ENCODE peak calls at places on chromosomes 3 and 15, in nine cellular contexts. One of them, this sample, is unnamed.

GRCh38 chr3:153443961-153444360 is 281.9 kb downstream of the RAP2B start:
- DNase-seq in cardiac muscle cell: peak
- DNase-seq in K562: no peak
- DNase-seq in GM20000: no peak
- DNase-seq in progenitor cell of endocrine pancreas: no peak
- DNase-seq in endodermal cell: no peak
- DNase-seq in neural crest cell: no peak
- DNase-seq in cardiac fibroblast: peak
- DNase-seq in WTC11: no peak
- DNase-seq in this sample: no peak

GRCh38 chr3:11167590-11167989 is 13.3 kb downstream of the HRH1 start:
- DNase-seq in neural crest cell: no peak
- DNase-seq in progenitor cell of endocrine pancreas: no peak
- DNase-seq in K562: no peak
- DNase-seq in cardiac muscle cell: no peak
- DNase-seq in GM20000: no peak
- DNase-seq in WTC11: no peak
- DNase-seq in cardiac fibroblast: no peak
- DNase-seq in endodermal cell: no peak
- DNase-seq in this sample: no peak

GRCh38 chr15:57505949-57506391 is 85.7 kb upstream of the MYZAP start:
- DNase-seq in progenitor cell of endocrine pancreas: peak
- DNase-seq in cardiac fibroblast: peak
- DNase-seq in endodermal cell: no peak
- DNase-seq in GM20000: no peak
- DNase-seq in WTC11: no peak
- DNase-seq in cardiac muscle cell: peak
- DNase-seq in neural crest cell: no peak
- DNase-seq in K562: no peak
- DNase-seq in this sample: no peak

GRCh38 chr15:40217166-40217785 is 21.6 kb upstream of the PAK6 start:
- DNase-seq in progenitor cell of endocrine pancreas: peak
- DNase-seq in WTC11: no peak
- DNase-seq in endodermal cell: peak
- DNase-seq in K562: peak
- DNase-seq in cardiac muscle cell: peak
- DNase-seq in neural crest cell: peak
- DNase-seq in cardiac fibroblast: peak
- DNase-seq in GM20000: peak
- DNase-seq in this sample: peak

GRCh38 chr15:63576441-63576840 is 20.7 kb upstream of the FBXL22 start:
- DNase-seq in K562: no peak
- DNase-seq in progenitor cell of endocrine pancreas: no peak
- DNase-seq in GM20000: no peak
- DNase-seq in neural crest cell: no peak
- DNase-seq in endodermal cell: no peak
- DNase-seq in cardiac muscle cell: no peak
- DNase-seq in WTC11: no peak
- DNase-seq in cardiac fibroblast: no peak
- DNase-seq in this sample: no peak

GRCh38 chr3:183537295-183537730 is 18.2 kb downstream of the KLHL6 start:
- DNase-seq in WTC11: no peak
- DNase-seq in progenitor cell of endocrine pancreas: no peak
- DNase-seq in neural crest cell: no peak
- DNase-seq in GM20000: no peak
- DNase-seq in cardiac muscle cell: no peak
- DNase-seq in K562: no peak
- DNase-seq in endodermal cell: no peak
- DNase-seq in cardiac fibroblast: peak
- DNase-seq in this sample: no peak

GRCh38 chr3:23873941-23874340 is 42.8 kb downstream of the NKIRAS1 start:
- DNase-seq in neural crest cell: no peak
- DNase-seq in K562: no peak
- DNase-seq in cardiac fibroblast: peak
- DNase-seq in GM20000: no peak
- DNase-seq in WTC11: no peak
- DNase-seq in cardiac muscle cell: no peak
- DNase-seq in endodermal cell: no peak
- DNase-seq in progenitor cell of endocrine pancreas: no peak
- DNase-seq in this sample: no peak

GRCh38 chr3:45690331-45691035 is 1.3 kb downstream of the SACM1L start:
- DNase-seq in progenitor cell of endocrine pancreas: no peak
- DNase-seq in GM20000: no peak
- DNase-seq in endodermal cell: no peak
- DNase-seq in neural crest cell: no peak
- DNase-seq in cardiac fibroblast: no peak
- DNase-seq in WTC11: no peak
- DNase-seq in K562: no peak
- DNase-seq in cardiac muscle cell: no peak
- DNase-seq in this sample: no peak

GRCh38 chr15:69723404-69724097 is 270.9 kb downstream of the RPLP1 start:
- DNase-seq in cardiac muscle cell: peak
- DNase-seq in cardiac fibroblast: no peak
- DNase-seq in GM20000: no peak
- DNase-seq in endodermal cell: peak
- DNase-seq in neural crest cell: no peak
- DNase-seq in progenitor cell of endocrine pancreas: no peak
- DNase-seq in K562: no peak
- DNase-seq in WTC11: peak
- DNase-seq in this sample: no peak
- TF ChIP-seq CTCF in cardiac muscle cell: peak
- TF ChIP-seq CTCF in cardiac fibroblast: peak
- TF ChIP-seq CTCF in GM20000: no peak
- TF ChIP-seq CTCF in endodermal cell: peak
- TF ChIP-seq CTCF in neural crest cell: no peak
- TF ChIP-seq CTCF in progenitor cell of endocrine pancreas: peak
- TF ChIP-seq CTCF in K562: peak
- TF ChIP-seq CTCF in WTC11: no peak
- TF ChIP-seq CTCF in this sample: peak

DNA sequence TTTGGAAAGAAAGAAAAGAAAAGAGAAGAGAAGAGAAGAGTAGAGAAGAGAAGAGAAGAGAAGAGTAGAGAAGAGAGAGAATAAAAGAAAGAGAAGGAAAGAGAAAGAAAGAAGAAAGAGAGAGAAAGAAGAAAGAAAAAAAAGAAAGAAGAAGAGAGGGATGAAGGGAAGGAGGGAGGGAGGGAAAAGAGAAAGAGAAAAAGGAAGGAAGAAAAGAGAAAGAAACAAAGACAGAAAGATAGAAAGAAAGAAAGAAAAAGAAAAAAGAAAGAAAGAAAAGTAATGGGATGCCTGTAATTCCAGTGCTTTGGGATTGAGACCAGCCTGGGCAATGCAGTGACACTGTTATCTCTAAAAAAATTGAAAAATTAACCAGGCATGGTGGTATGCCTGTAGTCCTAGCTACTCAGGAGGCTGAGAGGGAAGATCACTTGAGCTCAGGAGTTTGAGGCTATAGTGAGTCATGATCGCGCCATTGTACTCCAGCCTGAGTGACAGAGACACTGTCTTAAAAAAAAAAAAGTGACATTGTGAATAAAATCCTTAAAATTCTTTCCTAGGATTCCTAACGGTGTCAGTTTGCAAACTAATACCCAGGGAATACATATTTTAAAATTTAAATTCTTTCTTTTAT is 1.7 kb downstream of the RASL12 start:
- DNase-seq in WTC11: no peak
- DNase-seq in progenitor cell of endocrine pancreas: no peak
- DNase-seq in GM20000: no peak
- DNase-seq in cardiac muscle cell: no peak
- DNase-seq in endodermal cell: no peak
- DNase-seq in K562: no peak
- DNase-seq in neural crest cell: no peak
- DNase-seq in cardiac fibroblast: peak
- DNase-seq in this sample: no peak
- TF ChIP-seq CTCF in WTC11: no peak
- TF ChIP-seq CTCF in progenitor cell of endocrine pancreas: no peak
- TF ChIP-seq CTCF in GM20000: no peak
- TF ChIP-seq CTCF in cardiac muscle cell: no peak
- TF ChIP-seq CTCF in endodermal cell: no peak
- TF ChIP-seq CTCF in K562: no peak
- TF ChIP-seq CTCF in neural crest cell: no peak
- TF ChIP-seq CTCF in cardiac fibroblast: no peak
- TF ChIP-seq CTCF in this sample: no peak

GRCh38 chr3:106578911-106579310 is 710.1 kb upstream of the CBLB start:
- DNase-seq in endodermal cell: no peak
- DNase-seq in GM20000: no peak
- DNase-seq in cardiac fibroblast: peak
- DNase-seq in neural crest cell: no peak
- DNase-seq in cardiac muscle cell: no peak
- DNase-seq in WTC11: no peak
- DNase-seq in K562: no peak
- DNase-seq in progenitor cell of endocrine pancreas: no peak
- DNase-seq in this sample: no peak

GRCh38 chr3:106573605-106574004 is 704.8 kb upstream of the CBLB start:
- DNase-seq in GM20000: no peak
- DNase-seq in WTC11: no peak
- DNase-seq in progenitor cell of endocrine pancreas: no peak
- DNase-seq in K562: no peak
- DNase-seq in cardiac muscle cell: no peak
- DNase-seq in cardiac fibroblast: no peak
- DNase-seq in neural crest cell: no peak
- DNase-seq in endodermal cell: no peak
- DNase-seq in this sample: no peak

GRCh38 chr3:106582151-106582550 is 713.3 kb upstream of the CBLB start:
- DNase-seq in neural crest cell: no peak
- DNase-seq in GM20000: no peak
- DNase-seq in endodermal cell: no peak
- DNase-seq in progenitor cell of endocrine pancreas: no peak
- DNase-seq in K562: no peak
- DNase-seq in cardiac muscle cell: no peak
- DNase-seq in WTC11: no peak
- DNase-seq in cardiac fibroblast: no peak
- DNase-seq in this sample: no peak

GRCh38 chr3:106575029-106575428 is 706.2 kb upstream of the CBLB start:
- DNase-seq in progenitor cell of endocrine pancreas: no peak
- DNase-seq in neural crest cell: no peak
- DNase-seq in cardiac muscle cell: no peak
- DNase-seq in GM20000: no peak
- DNase-seq in WTC11: no peak
- DNase-seq in K562: no peak
- DNase-seq in endodermal cell: no peak
- DNase-seq in cardiac fibroblast: no peak
- DNase-seq in this sample: no peak

DNA sequence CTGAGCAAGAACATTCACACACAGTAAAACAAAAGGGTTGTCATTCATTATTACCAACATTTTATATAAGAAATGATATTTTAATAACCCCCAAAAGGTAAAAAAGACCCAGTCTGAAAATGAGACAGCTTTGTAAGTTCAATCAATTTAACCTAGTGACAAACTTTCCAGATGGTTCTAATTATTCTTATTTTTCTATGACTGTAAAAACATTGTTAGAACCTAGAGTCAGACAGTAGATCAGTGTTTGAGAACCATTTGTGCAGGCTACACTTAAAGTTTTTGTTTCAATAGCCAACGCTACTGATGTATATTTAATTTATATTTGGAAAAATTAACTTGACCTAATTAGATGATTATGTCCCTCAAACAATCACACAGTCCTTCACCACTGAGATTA is 708.4 kb upstream of the CBLB start:
- DNase-seq in progenitor cell of endocrine pancreas: no peak
- DNase-seq in neural crest cell: no peak
- DNase-seq in endodermal cell: no peak
- DNase-seq in cardiac muscle cell: no peak
- DNase-seq in WTC11: no peak
- DNase-seq in GM20000: no peak
- DNase-seq in K562: no peak
- DNase-seq in cardiac fibroblast: no peak
- DNase-seq in this sample: no peak
- TF ChIP-seq CTCF in progenitor cell of endocrine pancreas: no peak
- TF ChIP-seq CTCF in neural crest cell: no peak
- TF ChIP-seq CTCF in endodermal cell: no peak
- TF ChIP-seq CTCF in cardiac muscle cell: no peak
- TF ChIP-seq CTCF in WTC11: no peak
- TF ChIP-seq CTCF in GM20000: no peak
- TF ChIP-seq CTCF in K562: no peak
- TF ChIP-seq CTCF in cardiac fibroblast: no peak
- TF ChIP-seq CTCF in this sample: no peak

GRCh38 chr3:4726549-4726948 is 233.4 kb downstream of the ITPR1 start:
- DNase-seq in cardiac muscle cell: no peak
- DNase-seq in GM20000: no peak
- DNase-seq in K562: no peak
- DNase-seq in cardiac fibroblast: peak
- DNase-seq in WTC11: no peak
- DNase-seq in endodermal cell: no peak
- DNase-seq in progenitor cell of endocrine pancreas: no peak
- DNase-seq in neural crest cell: no peak
- DNase-seq in this sample: no peak

GRCh38 chr3:4721511-4721911 is 228.4 kb downstream of the ITPR1 start:
- DNase-seq in endodermal cell: no peak
- DNase-seq in WTC11: no peak
- DNase-seq in K562: no peak
- DNase-seq in progenitor cell of endocrine pancreas: no peak
- DNase-seq in cardiac muscle cell: no peak
- DNase-seq in cardiac fibroblast: peak
- DNase-seq in GM20000: no peak
- DNase-seq in neural crest cell: no peak
- DNase-seq in this sample: no peak

GRCh38 chr3:4720316-4721075 is 227.3 kb downstream of the ITPR1 start:
- DNase-seq in endodermal cell: peak
- DNase-seq in GM20000: peak
- DNase-seq in WTC11: peak
- DNase-seq in cardiac muscle cell: peak
- DNase-seq in progenitor cell of endocrine pancreas: no peak
- DNase-seq in cardiac fibroblast: peak
- DNase-seq in neural crest cell: no peak
- DNase-seq in K562: peak
- DNase-seq in this sample: no peak

GRCh38 chr3:4722103-4722502 is 229.0 kb downstream of the ITPR1 start:
- DNase-seq in cardiac fibroblast: peak
- DNase-seq in K562: peak
- DNase-seq in endodermal cell: no peak
- DNase-seq in WTC11: no peak
- DNase-seq in GM20000: peak
- DNase-seq in neural crest cell: no peak
- DNase-seq in progenitor cell of endocrine pancreas: no peak
- DNase-seq in cardiac muscle cell: peak
- DNase-seq in this sample: no peak

DNA sequence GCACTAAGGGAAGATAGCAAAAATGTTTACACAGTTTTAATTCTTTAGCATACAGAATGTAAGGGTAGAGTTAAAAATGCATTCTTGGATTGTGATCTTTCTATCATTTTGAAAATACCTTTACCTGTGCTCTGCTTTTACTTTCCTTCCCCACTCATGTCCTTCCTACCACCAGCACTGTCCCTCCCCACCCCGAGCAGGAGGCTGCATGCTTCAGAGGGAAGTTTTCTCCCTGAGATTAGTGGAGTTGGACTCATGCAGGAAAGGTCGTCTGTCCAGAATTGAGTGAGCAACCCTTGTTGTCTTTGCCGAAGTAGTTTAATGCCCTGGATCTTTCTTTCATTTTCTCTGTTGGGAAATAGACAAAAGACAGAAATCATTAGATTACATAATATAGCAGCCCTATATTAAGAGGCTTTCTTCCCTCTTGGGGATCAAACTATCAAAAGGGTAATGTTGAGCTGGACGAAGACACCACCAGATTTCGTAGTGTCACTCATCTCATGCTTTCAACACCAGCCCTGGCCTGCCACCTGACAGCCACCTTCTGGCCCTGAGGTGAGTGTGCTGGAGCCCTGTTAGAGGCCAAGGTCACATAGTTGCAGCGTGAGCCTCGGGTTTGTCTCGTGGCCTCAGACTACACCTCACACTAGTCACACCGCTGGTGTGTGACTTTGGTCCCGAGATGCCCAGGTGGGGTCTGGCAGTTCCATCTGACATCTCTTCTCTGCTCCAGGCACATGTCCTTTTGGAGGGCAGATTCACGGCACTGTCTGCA is 231.0 kb downstream of the ITPR1 start:
- DNase-seq in K562: no peak
- DNase-seq in endodermal cell: no peak
- DNase-seq in cardiac muscle cell: no peak
- DNase-seq in progenitor cell of endocrine pancreas: no peak
- DNase-seq in cardiac fibroblast: no peak
- DNase-seq in GM20000: no peak
- DNase-seq in neural crest cell: no peak
- DNase-seq in WTC11: no peak
- DNase-seq in this sample: no peak
- TF ChIP-seq CTCF in K562: no peak
- TF ChIP-seq CTCF in endodermal cell: no peak
- TF ChIP-seq CTCF in cardiac muscle cell: no peak
- TF ChIP-seq CTCF in progenitor cell of endocrine pancreas: no peak
- TF ChIP-seq CTCF in cardiac fibroblast: no peak
- TF ChIP-seq CTCF in GM20000: no peak
- TF ChIP-seq CTCF in neural crest cell: no peak
- TF ChIP-seq CTCF in WTC11: no peak
- TF ChIP-seq CTCF in this sample: no peak